ENCODE peak calls at places on chromosomes 4 and X, in eight cellular contexts. A is thyroid gland, O is hepatocyte, C is K562, I is fibroblast of lung, E is body of pancreas, F is MM.1S, K is uterus. D is an unnamed sample.

GRCh38 chr4:97770222-97770621 is 373.1 kb downstream of the STPG2 start:
- DNase-seq in A (no peak), O (no peak), C (no peak), I (no peak), E (no peak), F (no peak), K (no peak), D (no peak)

GRCh38 chr4:103996059-103996458 is 276.3 kb upstream of the TACR3 start:
- DNase-seq in A (no peak), O (peak), C (no peak), I (peak), E (no peak), F (no peak), K (no peak), D (no peak)

GRCh38 chr4:44663539-44664263 is 12.3 kb upstream of the YIPF7 start:
- DNase-seq in A (no peak), O (no peak), C (no peak), I (no peak), E (no peak), F (no peak), K (no peak), D (no peak)

GRCh38 chr4:23614284-23614892 is 275.5 kb downstream of the PPARGC1A start:
- DNase-seq in A (peak), O (peak), C (peak), I (peak), E (peak), F (peak), K (no peak), D (no peak)

GRCh38 chr4:142683997-142684396 is 162.1 kb downstream of the INPP4B start:
- DNase-seq in A (no peak), O (no peak), C (no peak), I (no peak), E (no peak), F (no peak), K (no peak), D (no peak)

GRCh38 chr4:75168548-75168947 is 235.6 kb downstream of the PARM1 start:
- DNase-seq in A (no peak), O (no peak), C (no peak), I (no peak), E (no peak), F (no peak), K (no peak), D (no peak)

GRCh38 chrX:11105080-11105479 is 6.1 kb upstream of the HCCS start:
- DNase-seq in A (no peak), O (no peak), C (peak), I (peak), E (no peak), F (no peak), K (no peak), D (no peak)

GRCh38 chrX:31356501-31357263 is 284.8 kb upstream of the FTHL17 start:
- DNase-seq in A (no peak), O (no peak), C (no peak), I (no peak), E (no peak), F (no peak), K (no peak), D (no peak)

GRCh38 chrX:133235830-133236229 is 17.7 kb upstream of the TFDP3 start:
- DNase-seq in A (no peak), O (no peak), C (no peak), I (no peak), E (no peak), F (no peak), K (no peak), D (no peak)

GRCh38 chrX:103839404-103839803 is 7.3 kb upstream of the RAB9B start:
- DNase-seq in A (no peak), O (no peak), C (no peak), I (no peak), E (no peak), F (no peak), K (no peak), D (no peak)

GRCh38 chr4:37453004-37453360 is 208.4 kb downstream of the NWD2 start:
- DNase-seq in A (peak), O (peak), C (peak), I (peak), E (peak), F (peak), K (peak), D (peak)

DNA sequence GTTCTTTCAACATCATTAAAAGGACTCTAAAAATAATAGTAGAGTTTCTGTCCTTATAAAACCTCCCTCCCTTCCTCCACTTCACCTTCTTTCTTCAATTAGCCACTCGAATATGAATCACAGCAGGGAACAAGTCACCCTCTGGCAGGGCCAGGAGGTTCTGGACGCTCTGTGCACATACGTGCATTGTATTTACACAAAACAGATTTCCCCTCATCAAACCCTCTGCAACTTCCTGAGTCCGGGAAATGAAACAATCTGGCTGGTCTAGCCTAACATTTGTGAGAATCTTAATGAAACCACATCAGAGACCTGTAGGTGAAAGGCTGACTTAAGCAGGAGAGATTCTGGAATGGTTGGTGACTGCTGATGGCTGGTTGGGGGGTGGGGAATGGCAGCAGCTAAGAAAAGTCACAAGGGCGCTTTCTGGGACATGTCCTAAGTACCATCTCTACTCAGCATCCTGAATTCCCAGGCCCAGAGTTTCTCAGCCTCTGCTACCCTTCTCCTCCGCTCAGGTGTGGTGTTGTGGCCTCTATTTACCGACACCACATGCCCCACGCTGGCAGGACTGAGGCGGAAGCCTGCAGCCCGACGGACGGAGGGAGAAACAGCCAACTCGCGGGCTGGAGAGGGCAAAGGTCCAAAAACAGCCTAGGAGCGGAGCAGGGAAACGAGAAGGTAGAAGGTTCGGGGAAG is 1.0 kb downstream of the ZDHHC9 start:
- DNase-seq in A (peak), O (peak), C (no peak), I (peak), E (peak), F (peak), K (peak), D (no peak)
- H3K27ac ChIP-seq in A (peak), O (peak), C (peak), I (peak), E (peak), F (no peak), K (peak), D (no peak)

GRCh38 chrX:73965833-73966232 is 338.1 kb upstream of the ZCCHC13 start:
- DNase-seq in A (no peak), O (no peak), C (no peak), I (no peak), E (no peak), F (no peak), K (no peak), D (no peak)
- H3K27ac ChIP-seq in A (peak), O (no peak), C (no peak), I (no peak), E (no peak), F (no peak), K (no peak), D (no peak)

GRCh38 chr4:13409324-13409723 is 74.8 kb downstream of the RAB28 start:
- DNase-seq in A (no peak), O (no peak), C (no peak), I (no peak), E (no peak), F (no peak), K (no peak), D (no peak)
- H3K27ac ChIP-seq in A (no peak), O (no peak), C (no peak), I (no peak), E (no peak), F (no peak), K (no peak), D (no peak)

GRCh38 chr4:6942238-6942800 is 32.7 kb downstream of the TBC1D14 start:
- DNase-seq in A (no peak), O (peak), C (peak), I (peak), E (peak), F (peak), K (peak), D (peak)

GRCh38 chr4:6944311-6945051 is 34.9 kb downstream of the TBC1D14 start:
- DNase-seq in A (no peak), O (no peak), C (no peak), I (no peak), E (no peak), F (no peak), K (no peak), D (no peak)

GRCh38 chr4:6943870-6944195 is 34.2 kb downstream of the TBC1D14 start:
- DNase-seq in A (no peak), O (no peak), C (no peak), I (no peak), E (no peak), F (no peak), K (no peak), D (no peak)

GRCh38 chr4:6941796-6942195 is 32.2 kb downstream of the TBC1D14 start:
- DNase-seq in A (no peak), O (no peak), C (no peak), I (no peak), E (no peak), F (no peak), K (no peak), D (no peak)

DNA sequence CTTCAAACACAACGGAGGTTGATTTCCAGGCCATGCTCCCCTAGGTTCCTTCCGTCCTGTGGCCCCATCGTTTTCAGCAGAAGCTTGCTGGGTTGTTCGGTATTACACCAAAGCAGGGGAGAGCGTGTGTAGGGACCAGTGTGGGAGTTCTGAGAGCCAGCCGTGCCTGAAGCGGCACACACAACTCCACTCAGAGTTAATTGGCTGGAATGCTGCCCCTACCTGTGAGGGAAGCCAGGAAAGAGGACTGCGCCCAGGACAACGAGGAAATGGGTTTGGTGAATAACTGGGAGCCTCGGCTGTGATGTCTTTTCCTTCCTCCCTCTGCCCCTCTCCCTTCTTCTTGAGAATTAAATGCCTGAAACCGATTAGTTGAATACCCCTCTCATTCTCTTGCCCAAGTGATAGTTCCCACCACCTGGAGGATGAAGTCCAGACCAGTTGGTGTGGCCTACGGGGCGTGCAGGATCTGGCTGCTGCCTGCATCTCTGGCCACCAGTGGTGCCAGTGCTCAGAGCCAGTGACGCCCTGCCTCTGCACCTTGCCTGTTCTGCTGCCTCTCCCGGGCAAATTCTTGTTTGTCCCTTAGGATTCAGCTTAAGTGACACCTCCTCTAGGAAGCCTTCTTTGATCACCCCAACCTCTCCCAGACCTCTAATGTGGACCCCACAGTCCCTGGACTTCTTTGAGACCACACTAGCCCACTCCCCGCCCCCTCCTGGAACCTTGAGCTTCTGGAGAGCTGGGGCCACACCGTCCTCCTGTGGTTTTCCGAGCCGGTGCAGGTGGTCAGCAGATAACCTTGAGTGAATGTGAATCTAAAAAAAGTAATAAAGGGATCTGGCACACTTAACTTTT is 33.6 kb downstream of the TBC1D14 start:
- DNase-seq in A (no peak), O (no peak), C (no peak), I (no peak), E (no peak), F (no peak), K (no peak), D (no peak)
- H3K27ac ChIP-seq in A (no peak), O (peak), C (peak), I (no peak), E (no peak), F (peak), K (peak), D (no peak)